ENCODE peak calls at places on chromosome 18, in seven cellular contexts. Y, F, C, S, A, W and L are unnamed samples.

GRCh38 chr18:4319738-4320677 is 135.1 kb downstream of the DLGAP1 start:
- DNase-seq in Y (no peak), F (no peak), C (no peak), S (no peak), A (no peak), W (no peak), L (no peak)

GRCh38 chr18:55592572-55592971 is 4.6 kb upstream of the TCF4 start:
- DNase-seq in Y (no peak), F (peak), C (peak), S (no peak), A (no peak), W (no peak), L (no peak)

GRCh38 chr18:39841133-39842041 is 2113.6 kb upstream of the PIK3C3 start:
- DNase-seq in Y (peak), F (peak), C (peak), S (peak), A (peak), W (no peak), L (no peak)

GRCh38 chr18:13220326-13220991 is 1.9 kb downstream of the LDLRAD4 start:
- DNase-seq in Y (no peak), F (no peak), C (no peak), S (no peak), A (no peak), W (peak), L (peak)

GRCh38 chr18:45166341-45167108 is 448.8 kb upstream of the SLC14A2 start:
- DNase-seq in Y (no peak), F (peak), C (peak), S (no peak), A (no peak), W (no peak), L (no peak)

GRCh38 chr18:57480724-57481123 is 45.5 kb downstream of the ONECUT2 start:
- DNase-seq in Y (no peak), F (no peak), C (no peak), S (peak), A (peak), W (no peak), L (no peak)

GRCh38 chr18:61322265-61322873 is 10.9 kb upstream of the CDH20 start:
- DNase-seq in Y (no peak), F (peak), C (peak), S (peak), A (peak), W (peak), L (no peak)

GRCh38 chr18:40293311-40293710 is 1661.7 kb upstream of the PIK3C3 start:
- DNase-seq in Y (no peak), F (peak), C (no peak), S (peak), A (peak), W (no peak), L (no peak)

GRCh38 chr18:27005589-27005988 is 140.1 kb upstream of the AQP4 start:
- DNase-seq in Y (no peak), F (peak), C (no peak), S (peak), A (peak), W (no peak), L (no peak)

GRCh38 chr18:2143666-2144065 is 427.6 kb downstream of the METTL4 start:
- DNase-seq in Y (no peak), F (peak), C (no peak), S (no peak), A (no peak), W (no peak), L (no peak)

GRCh38 chr18:48077291-48077690 is 146.8 kb upstream of the SMAD2 start:
- DNase-seq in Y (no peak), F (no peak), C (no peak), S (no peak), A (no peak), W (no peak), L (no peak)

GRCh38 chr18:55290898-55291297 is 297.1 kb downstream of the TCF4 start:
- DNase-seq in Y (no peak), F (no peak), C (no peak), S (no peak), A (peak), W (no peak), L (no peak)

GRCh38 chr18:8798996-8799395 is 93.6 kb downstream of the MTCL1 start:
- DNase-seq in Y (no peak), F (no peak), C (no peak), S (no peak), A (no peak), W (no peak), L (no peak)

GRCh38 chr18:35438480-35439234 is 59.1 kb downstream of the INO80C start:
- DNase-seq in Y (no peak), F (no peak), C (no peak), S (no peak), A (peak), W (no peak), L (no peak)

GRCh38 chr18:24322594-24323136 is 75.0 kb downstream of the OSBPL1A start:
- DNase-seq in Y (no peak), F (peak), C (no peak), S (no peak), A (no peak), W (no peak), L (no peak)

GRCh38 chr18:36255072-36255708 is 42.3 kb upstream of the FHOD3 start:
- DNase-seq in Y (no peak), F (no peak), C (no peak), S (peak), A (no peak), W (no peak), L (no peak)

GRCh38 chr18:12033643-12034025 is 52.3 kb downstream of the IMPA2 start:
- DNase-seq in Y (no peak), F (no peak), C (no peak), S (no peak), A (peak), W (no peak), L (peak)

GRCh38 chr18:68733693-68734092 is 18.8 kb upstream of the TMX3 start:
- DNase-seq in Y (no peak), F (no peak), C (no peak), S (peak), A (peak), W (no peak), L (no peak)

GRCh38 chr18:5556317-5556974 is 12.6 kb upstream of the EPB41L3 start:
- DNase-seq in Y (no peak), F (peak), C (no peak), S (no peak), A (no peak), W (no peak), L (no peak)

DNA sequence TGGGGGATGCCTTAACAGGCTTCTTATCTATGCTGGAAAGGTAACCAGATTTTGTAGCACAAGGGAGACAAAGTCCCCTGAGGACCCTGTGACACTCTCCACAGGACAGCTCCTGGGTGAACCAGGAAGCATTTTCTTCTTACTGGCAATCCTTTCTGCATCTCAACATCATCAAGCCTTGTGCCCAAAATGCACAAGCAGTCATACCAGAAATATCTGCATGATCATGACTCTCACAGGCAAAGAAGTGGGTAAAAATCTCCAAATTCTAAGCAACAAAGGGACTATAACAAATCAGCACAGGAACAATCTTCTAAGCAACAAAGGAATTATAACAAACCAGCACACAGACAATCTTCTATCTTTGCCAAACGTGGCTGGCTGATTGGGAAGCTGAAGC is 99.1 kb upstream of the CD226 start:
- DNase-seq in Y (no peak), F (peak), C (no peak), S (no peak), A (peak), W (no peak), L (no peak)
- H3K4me3 ChIP-seq in Y (no peak), F (no peak), C (no peak), S (no peak), A (no peak), W (peak), L (no peak)

GRCh38 chr18:80197490-80197889 is 49.8 kb downstream of the PARD6G start:
- DNase-seq in Y (no peak), F (no peak), C (no peak), S (no peak), A (peak), W (no peak), L (no peak)
- H3K4me3 ChIP-seq in Y (no peak), F (no peak), C (no peak), S (peak), A (no peak), W (no peak), L (no peak)

DNA sequence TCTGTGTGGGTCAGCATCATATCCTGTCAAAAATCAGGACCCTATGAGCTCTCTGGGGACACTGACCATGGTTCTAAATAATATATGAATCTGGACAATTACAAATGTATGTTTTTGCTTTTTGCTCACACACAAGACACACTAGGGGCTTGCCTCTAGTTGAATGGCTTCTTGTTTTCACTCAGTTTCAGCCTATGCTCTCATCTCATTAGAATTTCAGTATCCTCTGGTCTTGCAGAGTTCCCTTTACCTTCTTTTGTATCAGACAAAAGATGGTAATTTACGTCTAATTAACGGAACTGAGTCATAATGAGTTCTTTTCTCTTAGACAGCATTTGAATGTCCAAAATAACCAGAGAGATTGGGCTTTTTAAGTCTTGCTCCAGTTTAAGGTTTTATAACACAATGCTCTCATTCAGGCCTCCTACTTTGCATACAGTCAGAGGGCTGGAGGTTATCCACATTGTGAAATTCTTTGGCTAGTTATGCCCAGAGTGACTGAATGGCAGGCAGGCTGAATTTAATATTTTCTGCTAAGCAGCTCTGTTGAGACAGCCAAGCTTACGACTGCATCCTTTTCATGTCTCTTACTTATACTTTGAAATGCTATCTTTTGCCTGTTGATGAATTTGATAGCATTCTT is 90.3 kb downstream of the CDH2 start:
- DNase-seq in Y (no peak), F (peak), C (peak), S (peak), A (no peak), W (no peak), L (no peak)
- H3K4me3 ChIP-seq in Y (no peak), F (no peak), C (no peak), S (peak), A (no peak), W (peak), L (no peak)

GRCh38 chr18:46915800-46916550 is 1.3 kb downstream of the PIAS2 start:
- DNase-seq in Y (no peak), F (no peak), C (no peak), S (no peak), A (no peak), W (no peak), L (no peak)
- H3K4me3 ChIP-seq in Y (peak), F (peak), C (peak), S (peak), A (no peak), W (peak), L (peak)